ENCODE peak calls at places on chromosomes 7 and 10, in eight cellular contexts. P, Y, O, X, T, G, I and C are unnamed samples.
A peak's percentile ranks its signal among the peaks of the same experiment; 100 is the strongest.

GRCh38 chr7:24708244-24708643 is 49.0 kb downstream of the GSDME start:
- ATAC-seq in P (no peak), Y (no peak), O (no peak), X (no peak), T (no peak), G (no peak), I (no peak), C (no peak)

GRCh38 chr10:43372751-43373445 is 1.5 kb downstream of the FXYD4 start:
- ATAC-seq in P (no peak), Y (peak; percentile 48), O (no peak), X (no peak), T (no peak), G (no peak), I (no peak), C (no peak)

GRCh38 chr10:6458814-6459213 is 121.3 kb downstream of the PRKCQ start:
- ATAC-seq in P (no peak), Y (no peak), O (no peak), X (no peak), T (no peak), G (no peak), I (no peak), C (no peak)

GRCh38 chr7:155713382-155713781 is 68.9 kb downstream of the RBM33 start:
- ATAC-seq in P (peak; percentile 67), Y (peak; percentile 54), O (no peak), X (peak; percentile 51), T (no peak), G (peak; percentile 56), I (no peak), C (no peak)

GRCh38 chr10:103843045-103843444 is 12.3 kb downstream of the SH3PXD2A start:
- ATAC-seq in P (no peak), Y (no peak), O (no peak), X (no peak), T (no peak), G (no peak), I (no peak), C (no peak)

GRCh38 chr7:132066776-132067175 is 509.5 kb downstream of the PLXNA4 start:
- ATAC-seq in P (no peak), Y (peak; percentile 30), O (no peak), X (no peak), T (no peak), G (no peak), I (no peak), C (peak; percentile 34)

GRCh38 chr7:130982651-130983050 is 248.6 kb upstream of the KLF14 start:
- ATAC-seq in P (no peak), Y (no peak), O (no peak), X (no peak), T (no peak), G (no peak), I (no peak), C (no peak)

GRCh38 chr10:71575934-71576801 is 143.4 kb downstream of the C10orf105 start:
- ATAC-seq in P (no peak), Y (peak; percentile 22), O (no peak), X (no peak), T (no peak), G (peak; percentile 1), I (no peak), C (no peak)

GRCh38 chr10:1461016-1461415 is 276.3 kb downstream of the ADARB2 start:
- ATAC-seq in P (no peak), Y (no peak), O (no peak), X (no peak), T (no peak), G (no peak), I (no peak), C (no peak)

GRCh38 chr10:11255796-11256444 is 238.2 kb downstream of the CELF2 start:
- ATAC-seq in P (no peak), Y (no peak), O (no peak), X (peak; percentile 68), T (no peak), G (no peak), I (no peak), C (peak; percentile 57)

DNA sequence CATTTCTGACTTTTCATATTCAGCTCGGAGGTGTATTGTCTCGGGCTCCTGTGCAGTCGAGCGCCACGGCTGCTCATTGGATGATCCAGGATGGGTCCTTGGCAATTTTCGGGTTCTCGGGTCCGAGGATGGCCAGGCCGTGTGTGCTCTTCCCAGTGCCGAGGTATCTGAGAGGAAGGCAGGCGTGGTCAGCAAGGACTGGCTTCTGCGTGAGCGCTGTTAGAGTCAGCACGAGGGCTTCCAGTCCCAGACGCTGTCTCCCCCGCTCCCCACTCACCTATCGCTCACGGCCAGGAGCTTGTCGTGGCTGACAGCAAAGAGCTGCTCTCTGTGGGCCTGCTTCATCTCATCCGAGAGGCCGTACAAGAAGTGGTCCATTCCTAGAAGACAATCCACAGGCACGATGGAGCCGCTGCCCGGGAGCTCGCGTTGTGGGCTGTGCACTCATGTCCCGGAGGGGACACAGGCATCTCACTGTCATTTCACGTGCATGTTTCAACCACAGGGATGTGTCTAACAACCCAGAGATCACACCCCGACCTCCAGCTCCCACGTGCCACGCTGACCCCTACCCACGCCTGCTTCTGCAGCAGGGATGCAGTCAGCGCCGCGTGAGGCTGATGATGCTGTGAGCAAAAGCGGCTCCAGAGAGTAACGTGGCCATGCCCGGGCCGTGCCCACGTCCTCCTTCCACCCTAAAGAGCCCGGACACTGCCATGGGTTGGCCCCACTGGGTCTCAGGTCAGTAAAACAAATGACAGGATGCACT is 34.4 kb downstream of the PITRM1 start:
- ATAC-seq in P (no peak), Y (no peak), O (no peak), X (no peak), T (no peak), G (no peak), I (no peak), C (no peak)
- TF ChIP-seq POLR2AphosphoS5 in P (no peak), Y (no peak), O (no peak), X (peak; percentile 50), T (no peak), G (no peak), I (no peak), C (no peak)

GRCh38 chr10:49107111-49107889 is 8.0 kb downstream of the VSTM4 start:
- ATAC-seq in P (no peak), Y (no peak), O (no peak), X (no peak), T (peak; percentile 69), G (no peak), I (no peak), C (no peak)

GRCh38 chr10:49104323-49104722 is 11.0 kb downstream of the VSTM4 start:
- ATAC-seq in P (no peak), Y (no peak), O (peak; percentile 62), X (no peak), T (peak; percentile 38), G (no peak), I (no peak), C (no peak)

GRCh38 chr10:49105076-49105475 is 10.2 kb downstream of the VSTM4 start:
- ATAC-seq in P (no peak), Y (no peak), O (no peak), X (no peak), T (no peak), G (no peak), I (no peak), C (no peak)

GRCh38 chr10:49106451-49106850 is 8.9 kb downstream of the VSTM4 start:
- ATAC-seq in P (no peak), Y (no peak), O (no peak), X (no peak), T (no peak), G (no peak), I (no peak), C (peak; percentile 39)

GRCh38 chr10:49103761-49104160 is 11.6 kb downstream of the VSTM4 start:
- ATAC-seq in P (no peak), Y (no peak), O (no peak), X (no peak), T (no peak), G (no peak), I (no peak), C (no peak)
- H3K4me3 ChIP-seq in P (no peak overlapping the region), Y (no peak overlapping the region), O (no peak overlapping the region), X (no peak overlapping the region), T (no peak overlapping the region), G (no peak overlapping the region), I (no peak overlapping the region), C (no peak overlapping the region)

GRCh38 chr7:95550546-95550945 is 45.8 kb downstream of the PDK4 start:
- ATAC-seq in P (no peak), Y (no peak), O (no peak), X (no peak), T (no peak), G (no peak), I (no peak), C (no peak)

GRCh38 chr7:95547356-95547755 is 49.0 kb downstream of the PDK4 start:
- ATAC-seq in P (no peak), Y (no peak), O (no peak), X (no peak), T (no peak), G (no peak), I (no peak), C (no peak)

GRCh38 chr7:95546647-95547046 is 49.7 kb downstream of the PDK4 start:
- ATAC-seq in P (no peak), Y (no peak), O (no peak), X (no peak), T (no peak), G (no peak), I (no peak), C (no peak)

GRCh38 chr7:95547949-95548348 is 48.4 kb downstream of the PDK4 start:
- ATAC-seq in P (no peak), Y (no peak), O (no peak), X (no peak), T (no peak), G (no peak), I (no peak), C (no peak)

GRCh38 chr7:95549818-95550529 is 46.3 kb downstream of the PDK4 start:
- ATAC-seq in P (peak; percentile 73), Y (no peak), O (peak; percentile 91), X (no peak), T (peak; percentile 41), G (peak; percentile 96), I (peak; percentile 75), C (peak; percentile 98)
- H3K4me1 ChIP-seq in P (peaks cover 5% of the 10 kb centered on the region), Y (no peaks in the 10 kb centered on the region), O (peaks cover 6% of the 10 kb centered on the region), X (no peaks in the 10 kb centered on the region), T (peaks cover 10% of the 10 kb centered on the region), G (peaks cover 54% of the 10 kb centered on the region), I (no peaks in the 10 kb centered on the region), C (peaks cover 37% of the 10 kb centered on the region)

GRCh38 chr10:132714906-132715790 is 70.8 kb downstream of the NKX6-2 start:
- ATAC-seq in P (no peak), Y (peak; percentile 16), O (no peak), X (no peak), T (no peak), G (no peak), I (no peak), C (no peak)
- TF ChIP-seq POLR2AphosphoS5 in P (no peak), Y (no peak), O (no peak), X (no peak), T (no peak), G (no peak), I (no peak), C (no peak)

GRCh38 chr10:121764241-121764942 is 163.4 kb downstream of the ATE1 start:
- ATAC-seq in P (no peak), Y (no peak), O (no peak), X (no peak), T (no peak), G (no peak), I (no peak), C (no peak)
- H3K4me3 ChIP-seq in P (no peak overlapping the region), Y (no peak overlapping the region), O (no peak overlapping the region), X (no peak overlapping the region), T (no peak overlapping the region), G (no peak overlapping the region), I (no peak overlapping the region), C (no peak overlapping the region)

GRCh38 chr7:27745064-27745583 is 5.2 kb downstream of the TAX1BP1 start:
- ATAC-seq in P (peak; percentile 55), Y (peak; percentile 40), O (peak; percentile 71), X (peak; percentile 21), T (peak; percentile 65), G (no peak), I (peak; percentile 68), C (no peak)
- H3K4me1 ChIP-seq in P (peaks cover 13% of the 10 kb centered on the region), Y (peaks cover 6% of the 10 kb centered on the region), O (peaks cover 17% of the 10 kb centered on the region), X (no peaks in the 10 kb centered on the region), T (peaks cover 52% of the 10 kb centered on the region), G (peaks cover 58% of the 10 kb centered on the region), I (peaks cover 39% of the 10 kb centered on the region), C (peaks cover 15% of the 10 kb centered on the region)